ENCODE peak calls at places on chromosome 6, in six cellular contexts. Y is GM12878, H is GM12892, X is HepG2, G is K562, M is H1. D is an unnamed sample.

GRCh38 chr6:1601616-1602355 is 7.9 kb upstream of the FOXC1 start:
- DNase-seq in H (no peak), X (no peak), G (no peak), Y (no peak), M (no peak), D (no peak)

GRCh38 chr6:934686-935085 is 241.7 kb upstream of the EXOC2 start:
- DNase-seq in G (no peak), H (no peak), X (no peak), M (no peak), Y (no peak), D (no peak)

GRCh38 chr6:102154176-102154575 is 760.7 kb downstream of the GRIK2 start:
- DNase-seq in M (no peak), Y (no peak), X (no peak), H (no peak), G (no peak), D (no peak)

GRCh38 chr6:3738381-3739131 is 13.0 kb downstream of the PXDC1 start:
- DNase-seq in X (no peak), M (no peak), Y (no peak), G (no peak), H (no peak), D (no peak)

GRCh38 chr6:56199956-56200355 is 47.4 kb downstream of the COL21A1 start:
- DNase-seq in H (no peak), G (no peak), X (no peak), Y (no peak), M (no peak), D (no peak)

GRCh38 chr6:119240257-119241123 is 109.1 kb downstream of the MAN1A1 start:
- DNase-seq in Y (no peak), H (no peak), M (peak; percentile 9), X (no peak), G (no peak), D (no peak)

GRCh38 chr6:135179920-135180457 is 1.1 kb upstream of the MYB start:
- DNase-seq in M (no peak), Y (no peak), H (no peak), X (no peak), G (no peak), D (no peak)

GRCh38 chr6:145373826-145374225 is 361.5 kb downstream of the EPM2A start:
- DNase-seq in Y (no peak), G (no peak), H (no peak), X (no peak), M (no peak), D (no peak)

GRCh38 chr6:26250806-26251075 is 114.3 kb upstream of the BTN3A2 start:
- DNase-seq in H (no peak), X (no peak), M (no peak), Y (no peak), G (no peak), D (no peak)

GRCh38 chr6:12356983-12357972 is 67.1 kb downstream of the EDN1 start:
- DNase-seq in Y (peak; percentile 86), G (no peak), M (no peak), H (no peak), X (no peak), D (peak; percentile 18)

GRCh38 chr6:168116975-168117899 is 38.2 kb upstream of the FRMD1 start:
- DNase-seq in X (peak; percentile 58), M (no peak), H (no peak), Y (no peak), G (peak; percentile 55), D (no peak)

GRCh38 chr6:83708970-83709747 is at the start of gene SNAP91:
- DNase-seq in H (peak; percentile 6), Y (no peak), X (no peak), M (peak; percentile 15), G (no peak), D (peak; percentile 15)

GRCh38 chr6:25868784-25869183 is 5.3 kb downstream of the SLC17A3 start:
- DNase-seq in X (no peak), Y (no peak), G (no peak), H (no peak), M (no peak), D (no peak)

GRCh38 chr6:25998379-25998778 is 35.8 kb downstream of the TRIM38 start:
- DNase-seq in X (no peak), H (no peak), G (no peak), M (no peak), Y (no peak), D (no peak)

GRCh38 chr6:37657117-37657886 is 40.4 kb downstream of the MDGA1 start:
- DNase-seq in H (no peak), M (no peak), X (no peak), Y (no peak), G (no peak), D (no peak)

GRCh38 chr6:16694789-16695188 is 66.5 kb downstream of the ATXN1 start:
- DNase-seq in H (no peak), G (no peak), M (no peak), X (no peak), Y (no peak), D (no peak)

GRCh38 chr6:151054304-151054703 is 185.5 kb upstream of the AKAP12 start:
- DNase-seq in X (no peak), G (no peak), H (no peak), M (no peak), Y (no peak), D (no peak)

GRCh38 chr6:105207524-105208269 is 27.9 kb upstream of the POPDC3 start:
- DNase-seq in G (no peak), Y (no peak), X (no peak), M (no peak), H (no peak), D (no peak)

DNA sequence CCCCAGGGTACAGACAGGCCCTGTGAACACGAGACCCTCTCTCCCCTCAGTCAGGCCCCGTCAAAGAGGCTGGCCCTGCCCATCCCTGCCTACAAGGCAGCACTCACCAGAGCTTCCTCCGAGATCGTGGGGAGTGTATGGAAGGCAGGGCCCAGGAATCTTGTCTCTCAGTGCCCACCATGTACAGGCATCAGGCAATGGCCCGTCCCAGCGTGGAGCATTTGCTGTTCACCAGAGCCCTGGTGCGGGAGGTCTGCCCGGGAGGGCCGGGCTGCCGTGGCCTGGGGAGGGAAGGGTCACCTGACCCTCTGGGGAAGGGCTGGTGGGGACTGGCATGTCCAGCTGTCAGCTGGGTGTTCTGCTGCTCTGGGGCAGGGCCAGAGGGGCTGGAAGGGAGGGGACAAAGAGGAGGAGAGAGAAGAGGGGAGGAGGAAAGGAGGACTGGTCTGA is at the start of gene IP6K3:
- DNase-seq in X (no peak), M (no peak), Y (no peak), H (no peak), G (no peak), D (no peak)
- TF ChIP-seq POLR2A in X (no peak), M (no peak), Y (no peak), H (no peak), G (no peak), D (no peak)

DNA sequence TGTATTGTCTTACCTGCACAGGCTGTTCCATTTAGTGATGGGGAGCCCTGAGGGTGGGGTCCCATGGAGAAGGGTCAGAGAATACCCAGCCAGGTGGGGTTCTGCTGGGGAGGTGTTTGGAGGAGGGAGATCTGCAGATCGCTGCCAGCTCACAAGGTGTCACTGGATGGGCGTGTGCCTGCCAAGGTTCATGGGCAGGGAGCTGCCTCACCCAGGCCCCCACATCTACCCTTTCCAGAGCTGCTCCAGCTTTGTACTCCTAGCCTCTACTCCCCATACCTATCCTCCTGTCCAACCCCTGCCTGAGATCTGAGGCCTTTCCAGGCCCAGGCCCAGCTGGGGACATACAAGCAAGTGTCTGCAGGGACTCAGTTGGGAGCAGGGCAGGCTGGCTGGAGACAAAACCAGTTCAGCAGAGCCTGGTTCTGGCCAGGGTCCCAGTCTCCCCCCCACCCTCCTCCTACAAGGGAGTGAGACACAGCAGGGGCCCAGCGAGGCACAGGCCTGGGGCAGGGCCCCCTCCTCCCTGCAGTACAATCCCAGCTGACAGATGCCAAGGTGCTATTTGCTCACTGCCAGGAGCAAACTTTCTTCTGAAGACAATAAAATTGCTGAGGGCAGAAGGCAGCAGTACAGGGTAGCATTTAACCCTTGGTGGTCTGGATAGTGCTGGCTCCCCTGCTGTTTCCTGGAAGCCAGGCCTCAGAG is 19.7 kb downstream of the SPDEF start:
- DNase-seq in X (no peak), H (no peak), M (no peak), G (no peak), Y (no peak), D (no peak)
- TF ChIP-seq TAF1 in X (no peak), H (no peak), M (no peak), G (no peak), Y (no peak), D (no peak)

DNA sequence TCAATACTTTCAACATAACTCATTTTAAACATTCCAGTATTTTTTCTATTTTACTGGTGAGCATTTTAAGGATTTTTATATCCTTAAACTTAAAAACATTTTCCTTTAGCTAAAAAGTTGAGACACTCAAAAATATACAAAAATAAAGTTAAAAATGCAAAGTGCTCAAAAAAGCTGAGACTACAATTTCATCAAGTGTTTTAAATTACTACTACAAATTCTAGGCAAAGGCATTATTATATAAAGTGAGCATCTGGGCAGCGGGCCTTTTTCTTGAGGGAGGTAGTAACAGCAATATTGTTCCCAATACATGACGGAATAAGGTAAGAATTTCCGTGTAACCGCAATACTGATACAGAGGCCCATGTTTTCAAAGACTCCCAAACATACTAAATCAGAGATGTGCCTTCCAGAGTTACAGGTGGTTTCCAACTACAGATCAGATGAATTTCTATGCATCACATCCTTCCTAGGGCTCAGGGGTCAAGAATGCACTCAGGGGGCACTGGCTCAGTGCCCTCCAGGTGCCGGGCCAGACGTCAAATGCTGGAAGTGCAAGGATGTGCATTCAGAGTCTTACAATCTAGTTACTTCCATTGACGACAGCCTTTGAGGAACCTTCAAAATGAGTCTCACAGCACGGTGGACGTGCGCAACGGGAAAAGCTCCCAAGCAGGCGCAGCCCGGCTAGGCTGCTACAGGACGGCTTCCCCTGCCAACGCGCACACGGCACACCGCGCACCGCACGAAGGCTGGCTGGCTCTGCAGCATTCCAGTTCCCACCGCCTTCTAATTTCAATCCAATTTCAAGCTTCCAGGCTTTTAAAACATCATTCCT is 1.7 kb downstream of the PHF10 start:
- DNase-seq in H (no peak), Y (no peak), M (no peak), G (no peak), X (peak; percentile 81), D (no peak)
- TF ChIP-seq POLR2AphosphoS5 in H (no peak), Y (no peak), M (peak; percentile 51), G (no peak), X (no peak), D (no peak)

GRCh38 chr6:36350082-36350481 is 13.4 kb upstream of the BNIP5 start:
- DNase-seq in X (no peak), H (no peak), Y (no peak), G (no peak), M (no peak), D (no peak)

GRCh38 chr6:36351152-36351571 is 14.5 kb upstream of the BNIP5 start:
- DNase-seq in H (no peak), M (no peak), Y (no peak), G (no peak), X (no peak), D (no peak)

GRCh38 chr6:36352477-36353157 is 15.9 kb upstream of the BNIP5 start:
- DNase-seq in Y (no peak), H (no peak), X (no peak), M (no peak), G (no peak), D (no peak)

GRCh38 chr6:36349240-36349639 is 12.6 kb upstream of the BNIP5 start:
- DNase-seq in H (no peak), M (no peak), X (no peak), Y (no peak), G (no peak), D (no peak)

GRCh38 chr6:36350681-36351091 is 14.0 kb upstream of the BNIP5 start:
- DNase-seq in G (peak; percentile 67), M (no peak), Y (no peak), X (no peak), H (no peak), D (no peak)
- TF ChIP-seq POLR2A in G (no peak), M (no peak), Y (no peak), X (no peak), H (no peak), D (no peak)

D was measured in GM12891.